ENCODE peak calls at places on chromosomes 7 and 10, in four cellular contexts. One of them, this sample, is unnamed.

GRCh38 chr7:44415047-44415446 is 75.4 kb downstream of the NUDCD3 start:
- DNase-seq in A549: no peak
- DNase-seq in GM12878: no peak
- DNase-seq in HepG2: no peak
- DNase-seq in this sample: no peak

GRCh38 chr10:110898391-110898790 is 20.6 kb downstream of the BBIP1 start:
- DNase-seq in A549: no peak
- DNase-seq in GM12878: no peak
- DNase-seq in HepG2: no peak
- DNase-seq in this sample: no peak

GRCh38 chr7:77802557-77803410 is 4.2 kb downstream of the PHTF2 start:
- DNase-seq in A549: no peak
- DNase-seq in GM12878: no peak
- DNase-seq in HepG2: no peak
- DNase-seq in this sample: no peak

GRCh38 chr7:32890553-32891045 is 961 bp downstream of the KBTBD2 start:
- DNase-seq in A549: no peak
- DNase-seq in GM12878: peak
- DNase-seq in HepG2: peak
- DNase-seq in this sample: no peak

GRCh38 chr10:65319493-65319892 is 1606.3 kb upstream of the LRRTM3 start:
- DNase-seq in A549: no peak
- DNase-seq in GM12878: no peak
- DNase-seq in HepG2: no peak
- DNase-seq in this sample: no peak

GRCh38 chr7:67371429-67372305 is 375.0 kb downstream of the TYW1 start:
- DNase-seq in A549: peak
- DNase-seq in GM12878: peak
- DNase-seq in HepG2: peak
- DNase-seq in this sample: peak

GRCh38 chr7:22696672-22697071 is 30.3 kb upstream of the IL6 start:
- DNase-seq in A549: no peak
- DNase-seq in GM12878: no peak
- DNase-seq in HepG2: no peak
- DNase-seq in this sample: peak

GRCh38 chr7:126213876-126214275 is 1038.9 kb downstream of the GRM8 start:
- DNase-seq in A549: no peak
- DNase-seq in GM12878: no peak
- DNase-seq in HepG2: no peak
- DNase-seq in this sample: no peak

GRCh38 chr10:34641913-34642558 is 173.1 kb downstream of the PARD3 start:
- DNase-seq in A549: no peak
- DNase-seq in GM12878: no peak
- DNase-seq in HepG2: no peak
- DNase-seq in this sample: no peak

DNA sequence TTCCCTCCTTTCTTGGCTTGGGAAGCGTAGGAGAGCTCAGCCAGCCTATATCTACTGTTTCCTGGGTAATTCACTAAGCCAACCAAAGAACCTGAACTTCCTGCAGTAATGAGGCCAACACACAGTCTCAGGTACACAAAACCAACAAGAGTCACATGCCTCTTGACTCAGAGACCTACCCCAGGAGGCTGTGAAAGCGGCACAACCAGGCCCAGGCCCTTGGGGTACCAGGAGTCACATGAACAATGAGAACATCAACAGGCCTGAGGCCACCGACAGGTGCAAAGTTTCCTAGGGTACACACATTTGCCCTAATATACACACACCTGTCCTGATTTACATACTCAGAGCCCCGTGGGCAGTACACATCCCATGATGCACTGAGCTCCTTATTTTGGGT is 11.4 kb upstream of the HILPDA start:
- DNase-seq in A549: no peak
- DNase-seq in GM12878: no peak
- DNase-seq in HepG2: no peak
- DNase-seq in this sample: no peak
- TF ChIP-seq JUNB in A549: no peak
- TF ChIP-seq JUNB in GM12878: no peak
- TF ChIP-seq JUNB in HepG2: no peak
- TF ChIP-seq JUNB in this sample: no peak

DNA sequence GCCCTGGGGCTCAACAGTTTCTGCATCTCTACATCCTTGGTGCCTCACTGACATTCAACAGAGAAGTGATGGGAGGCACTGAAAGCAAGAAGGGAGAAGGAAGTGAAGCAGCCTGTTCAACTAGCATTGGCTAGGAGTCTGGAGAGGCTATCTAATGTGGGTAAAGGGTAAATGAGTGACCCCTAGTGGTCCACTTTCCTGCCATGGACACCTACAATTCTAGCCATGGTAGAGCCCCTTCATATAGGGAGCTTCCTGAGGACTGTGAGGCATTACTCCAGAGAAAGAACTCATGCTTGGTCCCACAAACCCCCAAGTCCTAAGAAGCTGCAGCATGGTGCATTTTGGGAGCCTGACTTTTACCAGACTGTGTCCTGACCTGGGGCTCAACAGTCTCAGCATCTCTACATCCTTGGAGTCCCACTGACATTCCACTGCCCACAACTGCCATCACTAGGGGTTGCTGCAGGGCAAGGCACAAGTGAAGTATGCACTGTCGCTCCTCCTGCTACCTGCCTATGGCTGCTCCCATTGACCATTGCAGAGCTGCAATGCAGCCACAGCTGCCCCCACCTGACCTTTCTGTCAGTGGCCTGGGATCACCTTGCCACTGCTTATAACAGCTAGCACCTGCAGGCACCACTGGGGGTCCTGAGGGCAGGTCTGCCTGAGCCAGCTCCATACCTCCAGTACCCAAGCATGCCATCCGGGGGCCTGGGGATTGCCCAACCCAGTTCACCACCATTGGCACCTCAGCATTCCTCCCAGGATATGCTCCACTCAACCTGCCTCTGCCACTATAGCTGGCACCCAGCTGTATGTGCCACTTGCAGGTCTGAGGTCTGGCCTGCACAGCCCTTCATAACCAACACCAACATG is 44.1 kb upstream of the CDK6 start:
- DNase-seq in A549: no peak
- DNase-seq in GM12878: no peak
- DNase-seq in HepG2: peak
- DNase-seq in this sample: no peak
- TF ChIP-seq SMC3 in A549: peak
- TF ChIP-seq SMC3 in GM12878: peak
- TF ChIP-seq SMC3 in HepG2: peak
- TF ChIP-seq SMC3 in this sample: peak

DNA sequence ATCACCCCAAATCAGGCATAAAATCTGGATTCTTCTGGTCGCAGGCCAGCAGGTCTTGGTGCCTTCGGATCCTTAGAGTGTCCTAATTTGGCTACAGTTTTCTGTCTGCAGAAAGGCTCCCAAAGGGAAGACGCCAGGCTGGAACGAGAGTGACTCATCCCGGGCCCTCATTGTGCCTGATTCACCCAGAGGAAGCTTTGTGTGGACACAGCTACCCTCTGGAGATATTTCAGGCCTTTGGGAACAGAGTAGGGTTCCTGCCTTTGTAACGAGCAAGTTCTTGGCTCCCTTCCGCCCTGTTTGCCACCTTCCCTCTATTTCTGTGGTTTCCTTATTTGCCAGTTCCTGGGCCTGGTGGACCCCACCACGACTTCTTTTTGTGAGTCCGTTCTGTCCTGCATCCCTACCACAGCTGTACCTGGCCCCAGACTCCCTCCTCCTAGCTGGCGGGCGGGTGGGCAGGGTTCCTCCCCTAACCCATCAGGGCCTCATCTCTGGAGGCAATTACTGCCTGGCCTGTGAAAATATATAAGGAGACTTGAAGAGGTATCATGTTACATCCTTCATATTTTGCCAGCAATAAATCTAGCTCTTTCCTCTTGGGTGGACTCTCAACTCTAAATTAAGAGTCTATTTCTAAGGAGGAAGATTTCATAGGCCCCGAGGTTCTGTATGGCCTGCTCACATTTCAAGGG is 219.1 kb upstream of the ZNF32 start:
- DNase-seq in A549: peak
- DNase-seq in GM12878: no peak
- DNase-seq in HepG2: peak
- DNase-seq in this sample: no peak
- TF ChIP-seq POLR2A in A549: no peak
- TF ChIP-seq POLR2A in GM12878: no peak
- TF ChIP-seq POLR2A in HepG2: no peak
- TF ChIP-seq POLR2A in this sample: no peak

GRCh38 chr7:110205899-110206298 is 885.0 kb upstream of the LRRN3 start:
- DNase-seq in A549: no peak
- DNase-seq in GM12878: no peak
- DNase-seq in HepG2: no peak
- DNase-seq in this sample: no peak
- TF ChIP-seq JUNB in A549: no peak
- TF ChIP-seq JUNB in GM12878: no peak
- TF ChIP-seq JUNB in HepG2: no peak
- TF ChIP-seq JUNB in this sample: no peak

GRCh38 chr10:124704428-124704805 is 39.8 kb downstream of the FAM53B start:
- DNase-seq in A549: no peak
- DNase-seq in GM12878: no peak
- DNase-seq in HepG2: no peak
- DNase-seq in this sample: no peak

GRCh38 chr10:124703778-124704427 is 40.3 kb downstream of the FAM53B start:
- DNase-seq in A549: no peak
- DNase-seq in GM12878: no peak
- DNase-seq in HepG2: no peak
- DNase-seq in this sample: no peak

GRCh38 chr10:124705817-124706461 is 38.2 kb downstream of the FAM53B start:
- DNase-seq in A549: no peak
- DNase-seq in GM12878: no peak
- DNase-seq in HepG2: no peak
- DNase-seq in this sample: no peak

GRCh38 chr10:124706462-124706857 is 37.7 kb downstream of the FAM53B start:
- DNase-seq in A549: no peak
- DNase-seq in GM12878: no peak
- DNase-seq in HepG2: no peak
- DNase-seq in this sample: no peak

DNA sequence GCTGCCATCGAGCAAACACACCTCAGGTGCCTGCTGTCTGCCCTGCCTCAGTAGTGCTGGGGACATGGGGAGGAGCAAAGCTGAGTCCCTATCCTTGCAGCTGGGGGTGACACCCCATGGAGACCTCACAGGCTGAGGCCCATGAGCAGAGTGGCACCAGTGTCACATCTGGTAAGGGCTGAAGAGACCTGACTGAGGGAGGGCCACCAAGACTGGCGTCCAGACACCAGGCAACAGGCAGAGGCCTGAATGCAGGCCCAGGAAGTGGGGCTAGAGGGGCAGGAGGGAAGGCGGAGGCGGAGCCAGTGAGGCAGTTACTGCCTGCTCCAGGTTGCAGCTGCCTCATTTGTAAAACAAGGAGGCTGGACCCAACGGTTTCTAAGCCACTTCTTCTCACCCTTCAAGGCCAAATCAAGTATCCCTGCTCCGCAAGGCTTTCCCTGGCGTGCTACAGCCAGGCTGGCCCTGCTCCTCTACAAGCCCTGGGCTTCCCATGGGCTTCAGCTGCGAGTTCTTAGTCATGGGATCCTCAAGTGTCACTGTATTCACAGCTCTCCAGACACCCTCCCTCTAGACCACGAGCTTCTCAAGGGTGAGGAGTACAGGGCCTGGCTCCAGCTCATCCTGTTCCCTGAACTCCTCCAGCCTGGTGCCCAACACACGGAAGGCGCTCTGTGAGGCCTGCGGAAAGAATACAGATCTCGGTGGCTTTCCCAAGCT is 39.0 kb downstream of the FAM53B start:
- DNase-seq in A549: no peak
- DNase-seq in GM12878: no peak
- DNase-seq in HepG2: no peak
- DNase-seq in this sample: no peak
- TF ChIP-seq SMC3 in A549: no peak
- TF ChIP-seq SMC3 in GM12878: no peak
- TF ChIP-seq SMC3 in HepG2: no peak
- TF ChIP-seq SMC3 in this sample: no peak

GRCh38 chr7:24706211-24707165 is 50.8 kb downstream of the GSDME start:
- DNase-seq in A549: no peak
- DNase-seq in GM12878: no peak
- DNase-seq in HepG2: no peak
- DNase-seq in this sample: no peak
- TF ChIP-seq POLR2A in A549: no peak
- TF ChIP-seq POLR2A in GM12878: peak
- TF ChIP-seq POLR2A in HepG2: no peak
- TF ChIP-seq POLR2A in this sample: no peak

GRCh38 chr7:151167197-151167911 is at the start of gene GBX1:
- DNase-seq in A549: peak
- DNase-seq in GM12878: no peak
- DNase-seq in HepG2: no peak
- DNase-seq in this sample: peak
- TF ChIP-seq JUNB in A549: no peak
- TF ChIP-seq JUNB in GM12878: no peak
- TF ChIP-seq JUNB in HepG2: no peak
- TF ChIP-seq JUNB in this sample: no peak

DNA sequence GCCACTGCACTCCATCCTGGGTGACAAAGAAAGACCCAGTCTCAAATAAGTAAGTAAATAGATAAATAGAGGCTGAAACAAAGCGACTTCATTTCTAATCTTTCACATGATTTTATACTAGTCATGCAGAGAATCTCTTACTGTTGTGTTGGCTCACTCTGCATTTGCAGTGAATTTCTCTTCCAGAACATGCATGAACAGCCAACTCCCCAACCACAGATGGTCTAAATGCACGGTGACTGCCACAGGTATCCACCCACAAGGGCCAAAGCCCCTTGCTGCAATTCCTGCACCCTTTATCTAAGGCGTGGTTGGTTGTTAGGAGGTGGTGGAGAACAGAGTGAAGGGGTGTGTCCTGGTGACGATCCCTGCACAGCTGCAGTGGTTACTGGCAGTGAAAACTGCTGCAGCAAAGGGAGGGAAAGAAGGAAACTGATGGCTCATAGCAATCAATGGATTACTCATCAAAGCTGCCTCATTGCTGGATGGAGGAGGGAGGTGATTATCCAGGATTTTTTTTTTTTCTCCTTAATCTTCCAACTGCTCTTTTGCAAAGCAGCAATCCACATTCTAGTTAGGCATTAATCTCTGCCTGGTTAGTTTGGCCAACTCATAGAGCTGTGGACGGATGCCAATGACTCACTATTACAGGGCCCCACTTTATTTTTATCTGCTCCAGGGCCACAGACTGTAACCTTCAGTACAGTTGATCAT is 50.6 kb downstream of the PRTFDC1 start:
- DNase-seq in A549: peak
- DNase-seq in GM12878: peak
- DNase-seq in HepG2: peak
- DNase-seq in this sample: peak
- TF ChIP-seq SMC3 in A549: peak
- TF ChIP-seq SMC3 in GM12878: no peak
- TF ChIP-seq SMC3 in HepG2: no peak
- TF ChIP-seq SMC3 in this sample: no peak

GRCh38 chr10:132537713-132538020 is at the start of gene INPP5A:
- DNase-seq in A549: no peak
- DNase-seq in GM12878: no peak
- DNase-seq in HepG2: no peak
- DNase-seq in this sample: no peak
- TF ChIP-seq POLR2A in A549: peak
- TF ChIP-seq POLR2A in GM12878: peak
- TF ChIP-seq POLR2A in HepG2: peak
- TF ChIP-seq POLR2A in this sample: no peak

This sample was measured in K562.